ENCODE peak calls at places on chromosomes 6 and 20, in five cellular contexts. I is hepatic stellate cell; Y is trophoblast cell; F is kidney tubule cell; O is CD8-positive, alpha-beta memory T cell. L is an unnamed sample.

GRCh38 chr20:21424846-21425245 is 27.5 kb upstream of the NKX2-4 start:
- DNase-seq in I (no peak), Y (no peak), F (no peak), O (no peak), L (no peak)

GRCh38 chr20:57638173-57638894 is 18.1 kb upstream of the ZBP1 start:
- DNase-seq in I (no peak), Y (no peak), F (peak; percentile 92), O (no peak), L (no peak)

GRCh38 chr6:137389150-137389664 is 105.0 kb downstream of the OLIG3 start:
- DNase-seq in I (no peak), Y (no peak), F (peak; percentile 58), O (peak; percentile 58), L (peak; percentile 76)

GRCh38 chr6:105191351-105191750 is 11.5 kb upstream of the POPDC3 start:
- DNase-seq in I (no peak), Y (no peak), F (no peak), O (no peak), L (peak; percentile 61)

GRCh38 chr6:136191606-136192005 is 58.5 kb downstream of the MTFR2 start:
- DNase-seq in I (no peak), Y (no peak), F (no peak), O (no peak), L (no peak)

GRCh38 chr6:107600936-107601335 is 111.0 kb downstream of the SOBP start:
- DNase-seq in I (peak; percentile 35), Y (peak; percentile 55), F (peak; percentile 80), O (no peak), L (peak; percentile 68)

GRCh38 chr6:132065556-132065955 is 114.4 kb upstream of the CCN2 start:
- DNase-seq in I (no peak), Y (no peak), F (peak; percentile 50), O (no peak), L (peak; percentile 87)

GRCh38 chr6:45956663-45957062 is 59.0 kb downstream of the CLIC5 start:
- DNase-seq in I (no peak), Y (no peak), F (no peak), O (no peak), L (no peak)

GRCh38 chr6:41359617-41360313 is 24.4 kb downstream of the NCR2 start:
- DNase-seq in I (no peak), Y (no peak), F (no peak), O (no peak), L (no peak)